ENCODE peak calls at places on chromosomes 2 and 18, in ten cellular contexts. A, B, D, E, Q, T, U, F, G and M are unnamed samples.

GRCh38 chr2:10242451-10242850 is 60.3 kb upstream of the HPCAL1 start:
- DNase-seq in B (no peak), F (no peak), G (no peak), T (no peak), A (no peak), D (no peak), U (no peak), E (no peak), Q (no peak), M (no peak)

GRCh38 chr2:234388591-234388990 is 108.3 kb downstream of the ARL4C start:
- DNase-seq in A (no peak), Q (no peak), U (no peak), T (no peak), B (no peak), G (no peak), F (no peak), D (no peak), E (no peak), M (no peak)

GRCh38 chr2:175926272-175926671 is 75.8 kb downstream of the LNPK start:
- DNase-seq in A (no peak), B (no peak), G (no peak), Q (no peak), T (peak), E (no peak), F (no peak), U (no peak), D (no peak), M (no peak)

GRCh38 chr2:1047485-1047884 is 96.8 kb downstream of the SNTG2 start:
- DNase-seq in E (peak), D (no peak), T (no peak), G (no peak), A (no peak), Q (no peak), U (no peak), F (no peak), B (no peak), M (no peak)

GRCh38 chr2:193368615-193369014 is 1173.9 kb upstream of the TMEFF2 start:
- DNase-seq in B (no peak), A (no peak), Q (no peak), G (no peak), E (no peak), F (no peak), U (no peak), T (no peak), D (no peak), M (no peak)

GRCh38 chr2:181058378-181059269 is 78.2 kb downstream of the UBE2E3 start:
- DNase-seq in U (peak), G (no peak), B (no peak), Q (peak), T (peak), A (no peak), D (no peak), E (peak), F (no peak), M (no peak)

GRCh38 chr2:37005118-37005868 is 39.0 kb upstream of the STRN start:
- DNase-seq in U (no peak), T (peak), A (no peak), B (no peak), E (peak), G (no peak), F (no peak), Q (no peak), D (no peak), M (no peak)

GRCh38 chr2:33136570-33136969 is 189.8 kb downstream of the LTBP1 start:
- DNase-seq in U (no peak), B (no peak), G (no peak), F (no peak), Q (peak), T (no peak), D (no peak), E (no peak), A (no peak), M (no peak)

GRCh38 chr18:25289040-25289631 is 62.8 kb downstream of the ZNF521 start:
- DNase-seq in G (no peak), U (peak), B (no peak), Q (peak), F (no peak), D (no peak), T (peak), E (peak), A (no peak), M (no peak)

GRCh38 chr2:109128466-109129355 is at the start of gene SH3RF3:
- DNase-seq in A (no peak), T (peak), E (peak), D (peak), F (peak), G (no peak), B (no peak), U (no peak), Q (peak), M (peak)

GRCh38 chr2:158128168-158128973 is 26.7 kb downstream of the UPP2 start:
- DNase-seq in A (no peak), E (no peak), U (no peak), B (no peak), G (no peak), T (no peak), F (no peak), Q (no peak), D (no peak), M (no peak)

GRCh38 chr18:60413944-60414547 is 41.5 kb upstream of the MC4R start:
- DNase-seq in A (no peak), Q (peak), B (no peak), F (no peak), U (no peak), G (no peak), D (no peak), E (peak), T (peak), M (no peak)

GRCh38 chr18:25921677-25922421 is 168.6 kb downstream of the SS18 start:
- DNase-seq in G (no peak), B (no peak), D (peak), Q (peak), E (peak), F (peak), A (peak), U (peak), T (peak), M (peak)

GRCh38 chr2:42800981-42801380 is 8.6 kb upstream of the HAAO start:
- DNase-seq in B (no peak), A (no peak), D (no peak), G (no peak), Q (no peak), U (no peak), F (no peak), E (no peak), T (no peak), M (no peak)

GRCh38 chr18:67363694-67364093 is 152.8 kb downstream of the DSEL start:
- DNase-seq in F (no peak), E (no peak), G (no peak), B (no peak), T (no peak), D (no peak), Q (no peak), A (no peak), U (no peak), M (no peak)